ENCODE peak calls at places on chromosomes 1 and 21, in eight cellular contexts. T, K, D, L, Z, A, J and B are unnamed samples.

GRCh38 chr1:209870151-209870831 is 42.5 kb downstream of the UTP25 start:
- DNase-seq in Z (no peak), L (no peak), A (no peak), J (no peak), D (no peak), T (no peak), K (no peak), B (no peak)

GRCh38 chr1:24361811-24362210 is 42.7 kb downstream of the GRHL3 start:
- DNase-seq in L (no peak), T (no peak), J (no peak), A (no peak), Z (no peak), K (no peak), D (no peak), B (no peak)

GRCh38 chr1:218865591-218865990 is 308.1 kb upstream of the LYPLAL1 start:
- DNase-seq in A (no peak), T (no peak), L (no peak), D (no peak), J (no peak), Z (peak), K (no peak), B (no peak)

GRCh38 chr1:151875419-151876097 is 22.0 kb upstream of the THEM5 start:
- DNase-seq in A (no peak), D (no peak), K (no peak), L (no peak), T (no peak), J (no peak), Z (no peak), B (no peak)

GRCh38 chr1:111099289-111099688 is 40.6 kb downstream of the DRAM2 start:
- DNase-seq in A (no peak), Z (no peak), T (no peak), J (no peak), D (peak), K (no peak), L (no peak), B (no peak)

GRCh38 chr1:18907021-18907913 is 4.9 kb upstream of the ALDH4A1 start:
- DNase-seq in J (peak), L (peak), K (peak), D (peak), Z (peak), T (peak), A (peak), B (no peak)

GRCh38 chr1:65119951-65120350 is 28.1 kb upstream of the AK4 start:
- DNase-seq in Z (no peak), K (no peak), A (peak), D (no peak), J (no peak), T (no peak), L (no peak), B (no peak)

GRCh38 chr1:101237229-101237837 is 514 bp downstream of the S1PR1 start:
- DNase-seq in D (no peak), L (no peak), T (peak), J (no peak), K (peak), A (peak), Z (peak), B (no peak)

GRCh38 chr21:31667141-31667540 is 7.6 kb downstream of the SOD1 start:
- DNase-seq in L (no peak), J (no peak), Z (no peak), T (no peak), A (no peak), D (no peak), K (no peak), B (no peak)

GRCh38 chr1:231872461-231872910 is 245.9 kb downstream of the DISC1 start:
- DNase-seq in K (no peak), A (peak), D (no peak), L (no peak), Z (peak), T (no peak), J (no peak), B (no peak)

GRCh38 chr1:39679821-39680220 is 7.9 kb upstream of the NT5C1A start:
- DNase-seq in D (no peak), Z (no peak), T (no peak), A (no peak), K (no peak), L (no peak), J (no peak), B (no peak)

GRCh38 chr1:154767315-154768240 is 102.5 kb downstream of the KCNN3 start:
- DNase-seq in L (peak), J (no peak), Z (peak), T (peak), D (no peak), K (peak), A (peak), B (no peak)

GRCh38 chr1:174550296-174550695 is 102.5 kb downstream of the GPR52 start:
- DNase-seq in A (no peak), L (no peak), T (no peak), K (no peak), Z (peak), J (no peak), D (no peak), B (no peak)

GRCh38 chr1:13701274-13701650 is 1.3 kb downstream of the PRDM2 start:
- DNase-seq in Z (peak), J (no peak), A (no peak), L (no peak), K (no peak), T (no peak), D (no peak), B (no peak)

GRCh38 chr1:178101654-178102053 is 7.8 kb downstream of the RASAL2 start:
- DNase-seq in J (no peak), K (no peak), D (no peak), Z (no peak), L (no peak), A (peak), T (no peak), B (no peak)